ENCODE peak calls at places on chromosomes 16 and 17, in five cellular contexts. X is transverse colon, C is endothelial cell of umbilical vein, W is GM23338, Q is breast epithelium. N is an unnamed sample.
A peak's percentile ranks its signal among the peaks of the same experiment; 100 is the strongest.

GRCh38 chr16:49051626-49052025 is 230.0 kb downstream of the CBLN1 start:
- DNase-seq in X (no peak), C (no peak), W (no peak), Q (no peak), N (no peak)

GRCh38 chr17:5354310-5354709 is 65.2 kb downstream of the NUP88 start:
- DNase-seq in X (no peak), C (no peak), W (no peak), Q (no peak), N (no peak)

GRCh38 chr17:2929881-2930533 is 133.4 kb downstream of the OR1D5 start:
- DNase-seq in X (peak; percentile 60), C (peak; percentile 17), W (peak; percentile 87), Q (no peak), N (no peak)

GRCh38 chr17:63816123-63816522 is 11.1 kb upstream of the PSMC5 start:
- DNase-seq in X (no peak), C (no peak), W (no peak), Q (no peak), N (no peak)

GRCh38 chr17:27896656-27897055 is 3.5 kb upstream of the LYRM9 start:
- DNase-seq in X (no peak), C (no peak), W (no peak), Q (no peak), N (no peak)

GRCh38 chr17:64385187-64386083 is 5.2 kb downstream of the PECAM1 start:
- DNase-seq in X (peak; percentile 48), C (peak; percentile 96), W (no peak), Q (no peak), N (no peak)

GRCh38 chr17:37107406-37108083 is 158.8 kb downstream of the AATF start:
- DNase-seq in X (no peak), C (no peak), W (no peak), Q (peak; percentile 81), N (peak; percentile 88)

GRCh38 chr17:42562845-42563509 is 1.0 kb downstream of the COASY start:
- DNase-seq in X (no peak), C (no peak), W (no peak), Q (no peak), N (no peak)

GRCh38 chr17:2697611-2698162 is 13.9 kb downstream of the CLUH start:
- DNase-seq in X (peak; percentile 7), C (no peak), W (no peak), Q (peak; percentile 34), N (no peak)

GRCh38 chr16:85912271-85912974 is 13.5 kb downstream of the IRF8 start:
- DNase-seq in X (peak; percentile 43), C (no peak), W (no peak), Q (no peak), N (no peak)

GRCh38 chr17:1560582-1561170 is 1.9 kb downstream of the PITPNA start:
- DNase-seq in X (no peak), C (peak; percentile 29), W (no peak), Q (no peak), N (peak; percentile 69)

GRCh38 chr17:40063915-40064531 is 1.3 kb downstream of the THRA start:
- DNase-seq in X (no peak), C (no peak), W (no peak), Q (no peak), N (no peak)

GRCh38 chr17:3665834-3666233 is 2.5 kb downstream of the TAX1BP3 start:
- DNase-seq in X (no peak), C (no peak), W (no peak), Q (no peak), N (no peak)

GRCh38 chr17:59838196-59838911 is 54.4 kb downstream of the TUBD1 start:
- DNase-seq in X (no peak), C (peak; percentile 50), W (no peak), Q (no peak), N (no peak)

GRCh38 chr16:78973041-78973440 is 627.5 kb downstream of the MAF start:
- DNase-seq in X (no peak), C (no peak), W (no peak), Q (no peak), N (no peak)

GRCh38 chr16:50888486-50889261 is 146.8 kb downstream of the CYLD start:
- DNase-seq in X (no peak), C (no peak), W (no peak), Q (no peak), N (no peak)

GRCh38 chr17:81494984-81495383 is 17.6 kb downstream of the ACTG1 start:
- DNase-seq in X (no peak), C (no peak), W (no peak), Q (no peak), N (no peak)
- TF ChIP-seq POLR2AphosphoS5 in X (no peak), C (no peak), W (no peak), Q (no peak), N (no peak)

DNA sequence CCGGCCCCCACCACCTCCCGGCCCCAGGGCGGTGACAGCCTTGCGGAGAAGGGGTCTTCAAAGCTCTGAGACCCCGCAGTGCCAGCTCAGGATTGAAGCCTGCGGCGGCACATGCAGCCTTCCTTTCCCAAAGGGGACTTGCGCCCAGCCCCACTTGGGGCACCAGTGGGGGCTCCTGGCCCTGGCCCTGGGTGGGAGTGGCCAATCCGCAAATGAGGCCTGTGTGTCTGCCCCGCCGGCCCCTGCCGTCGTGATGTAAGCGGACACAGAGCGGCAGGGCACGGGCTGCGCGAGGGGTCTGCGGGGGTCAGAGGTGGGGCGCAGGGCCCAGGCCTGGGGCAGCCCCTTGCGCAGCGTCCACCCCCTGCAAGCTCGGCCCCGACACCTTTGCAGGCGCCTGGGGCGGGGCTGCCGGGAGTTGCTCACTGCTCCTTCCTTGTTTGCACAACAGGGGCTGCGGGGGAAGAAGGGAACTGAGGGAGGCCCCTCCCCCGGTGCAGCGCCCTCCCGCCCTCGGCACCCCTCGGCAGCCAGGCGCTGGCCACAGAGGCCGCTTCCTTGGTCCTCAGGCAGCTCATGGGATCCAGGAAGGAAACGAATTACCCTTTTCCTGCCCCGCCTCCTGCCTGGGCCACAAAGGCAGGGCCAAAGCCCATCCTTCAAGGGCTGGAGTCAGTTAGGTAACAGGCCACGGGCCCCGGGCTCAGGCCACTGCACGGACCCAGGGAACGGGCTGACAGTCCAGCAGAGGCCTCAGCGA is 2.9 kb downstream of the SLC16A3 start:
- DNase-seq in X (peak; percentile 83), C (peak; percentile 35), W (peak; percentile 84), Q (no peak), N (peak; percentile 64)
- H3K27me3 ChIP-seq in X (no peaks in the 10 kb centered on the region), C (no peaks in the 10 kb centered on the region), W (peaks cover 49% of the 10 kb centered on the region), Q (peaks cover 4% of the 10 kb centered on the region), N (no peaks in the 10 kb centered on the region)

GRCh38 chr16:17346774-17347569 is 123.8 kb downstream of the XYLT1 start:
- DNase-seq in X (peak; percentile 75), C (no peak), W (no peak), Q (no peak), N (peak; percentile 59)
- H3K4me1 ChIP-seq in X (peaks cover 37% of the 10 kb centered on the region), C (no peaks in the 10 kb centered on the region), W (no peaks in the 10 kb centered on the region), Q (no peaks in the 10 kb centered on the region), N (peaks cover 17% of the 10 kb centered on the region)

GRCh38 chr17:8204761-8205555 is 5.4 kb downstream of the AURKB start:
- DNase-seq in X (no peak), C (no peak), W (no peak), Q (no peak), N (no peak)
- TF ChIP-seq POLR2AphosphoS5 in X (no peak), C (peak; percentile 33), W (no peak), Q (no peak), N (no peak)

GRCh38 chr17:45873728-45874127 is 20.6 kb upstream of the MAPT start:
- DNase-seq in X (no peak), C (no peak), W (no peak), Q (no peak), N (no peak)
- H3K27me3 ChIP-seq in X (peaks cover 18% of the 10 kb centered on the region), C (peaks cover 2% of the 10 kb centered on the region), W (no peaks in the 10 kb centered on the region), Q (peaks cover 3% of the 10 kb centered on the region), N (no peaks in the 10 kb centered on the region)

GRCh38 chr16:4049031-4049430 is 67.2 kb downstream of the ADCY9 start:
- DNase-seq in X (no peak), C (no peak), W (no peak), Q (no peak), N (no peak)

GRCh38 chr16:4052096-4052495 is 64.1 kb downstream of the ADCY9 start:
- DNase-seq in X (no peak), C (no peak), W (no peak), Q (no peak), N (no peak)

GRCh38 chr16:4052801-4053662 is 63.2 kb downstream of the ADCY9 start:
- DNase-seq in X (peak; percentile 69), C (peak; percentile 31), W (no peak), Q (peak; percentile 62), N (peak; percentile 52)

GRCh38 chr16:4051591-4051990 is 64.7 kb downstream of the ADCY9 start:
- DNase-seq in X (no peak), C (no peak), W (no peak), Q (no peak), N (no peak)

DNA sequence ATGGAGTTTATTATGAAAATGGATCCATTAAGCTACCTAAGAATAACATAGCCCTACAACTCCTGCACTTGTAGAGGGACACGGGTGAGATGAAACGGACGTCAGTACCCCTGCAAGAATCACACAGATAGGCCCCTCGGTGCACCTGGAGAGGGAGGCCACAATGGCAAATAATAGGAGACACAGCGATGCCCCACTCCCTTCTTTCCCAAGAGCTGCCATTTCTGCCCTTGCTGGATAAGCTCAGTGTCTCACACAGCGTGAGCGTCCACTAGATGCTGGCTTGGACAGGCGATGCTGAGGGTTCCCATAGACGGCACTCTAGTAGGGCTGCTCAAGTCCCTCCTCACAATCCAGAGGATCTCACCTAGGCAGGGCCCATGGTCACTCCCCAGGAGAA is 67.8 kb downstream of the ADCY9 start:
- DNase-seq in X (no peak), C (no peak), W (no peak), Q (no peak), N (no peak)
- H3K4me1 ChIP-seq in X (peaks cover 19% of the 10 kb centered on the region), C (peaks cover 12% of the 10 kb centered on the region), W (no peaks in the 10 kb centered on the region), Q (no peaks in the 10 kb centered on the region), N (no peaks in the 10 kb centered on the region)

GRCh38 chr17:73307130-73307529 is 4.7 kb downstream of the CDC42EP4 start:
- DNase-seq in X (peak; percentile 55), C (no peak), W (no peak), Q (no peak), N (peak; percentile 61)
- TF ChIP-seq POLR2AphosphoS5 in X (no peak), C (no peak), W (no peak), Q (no peak), N (no peak)

N was measured in prostate gland.